ENCODE peak calls at places on chromosome 9, in four cellular contexts. I is HepG2, B is GM12878, L is H1. U is an unnamed sample.
A peak's percentile ranks its signal among the peaks of the same experiment; 100 is the strongest.

GRCh38 chr9:126532951-126533910 is 80.5 kb upstream of the LMX1B start:
- DNase-seq in I (no peak), B (no peak), L (no peak), U (no peak)

GRCh38 chr9:137021979-137022619 is 5.9 kb downstream of the ABCA2 start:
- DNase-seq in L (peak; percentile 95), I (peak; percentile 88), B (no peak), U (peak; percentile 84)

GRCh38 chr9:133683494-133684460 is 47.6 kb downstream of the DBH start:
- DNase-seq in L (no peak), I (no peak), B (no peak), U (no peak)

GRCh38 chr9:91994422-91994821 is 44.4 kb upstream of the ROR2 start:
- DNase-seq in L (no peak), B (no peak), I (peak; percentile 81), U (no peak)

GRCh38 chr9:105978336-105978735 is 284.0 kb downstream of the TMEM38B start:
- DNase-seq in B (no peak), I (no peak), L (no peak), U (no peak)

GRCh38 chr9:68844623-68845612 is 139.9 kb downstream of the PIP5K1B start:
- DNase-seq in L (peak; percentile 71), B (no peak), I (peak; percentile 25), U (peak; percentile 30)

GRCh38 chr9:100394819-100395218 is 32.1 kb upstream of the MSANTD3 start:
- DNase-seq in I (no peak), L (no peak), B (no peak), U (no peak)

GRCh38 chr9:98201749-98202148 is 9.3 kb upstream of the CORO2A start:
- DNase-seq in L (no peak), B (no peak), I (no peak), U (no peak)

GRCh38 chr9:106885451-106885850 is 22.5 kb downstream of the ZNF462 start:
- DNase-seq in B (no peak), I (no peak), L (no peak), U (no peak)

GRCh38 chr9:36165766-36166149 is 3.4 kb upstream of the CCIN start:
- DNase-seq in B (no peak), L (no peak), I (no peak), U (no peak)

GRCh38 chr9:106583751-106584150 is 279.2 kb upstream of the ZNF462 start:
- DNase-seq in I (no peak), B (no peak), L (no peak), U (no peak)

GRCh38 chr9:70589571-70590263 is 175.3 kb upstream of the KLF9 start:
- DNase-seq in L (no peak), B (no peak), I (no peak), U (no peak)

GRCh38 chr9:29289365-29289764 is 1716.1 kb upstream of the C9orf72 start:
- DNase-seq in L (no peak), B (no peak), I (no peak), U (no peak)

GRCh38 chr9:124062172-124062571 is 50.6 kb downstream of the LHX2 start:
- DNase-seq in I (no peak), B (no peak), L (no peak), U (no peak)

GRCh38 chr9:75937859-75938258 is 47.4 kb downstream of the PCSK5 start:
- DNase-seq in B (no peak), L (no peak), I (no peak), U (no peak)

GRCh38 chr9:91807640-91808246 is 142.3 kb downstream of the ROR2 start:
- DNase-seq in L (no peak), B (no peak), I (no peak), U (no peak)

GRCh38 chr9:6996061-6996854 is 238.5 kb downstream of the KDM4C start:
- DNase-seq in L (no peak), B (no peak), I (no peak), U (no peak)

GRCh38 chr9:36928210-36928609 is 105.9 kb downstream of the PAX5 start:
- DNase-seq in B (no peak), I (no peak), L (no peak), U (no peak)

GRCh38 chr9:89225587-89225986 is 47.0 kb upstream of the SHC3 start:
- DNase-seq in B (no peak), L (no peak), I (no peak), U (no peak)

GRCh38 chr9:121288874-121289553 is 21.1 kb downstream of the GSN start:
- DNase-seq in B (no peak), I (peak; percentile 83), L (peak; percentile 67), U (peak; percentile 82)

GRCh38 chr9:77502568-77502967 is 145.6 kb downstream of the GNA14 start:
- DNase-seq in L (no peak), I (no peak), B (no peak), U (no peak)

GRCh38 chr9:4206718-4207117 is 93.2 kb downstream of the GLIS3 start:
- DNase-seq in B (no peak), L (no peak), I (no peak), U (no peak)

GRCh38 chr9:129612123-129612522 is 8.8 kb downstream of the C9orf50 start:
- DNase-seq in L (no peak), B (no peak), I (no peak), U (no peak)

GRCh38 chr9:125517577-125517976 is 189.4 kb downstream of the MAPKAP1 start:
- DNase-seq in I (no peak), L (peak; percentile 38), B (no peak), U (peak; percentile 44)

GRCh38 chr9:36991516-36992134 is 42.4 kb downstream of the PAX5 start:
- DNase-seq in I (no peak), L (peak; percentile 96), B (no peak), U (peak; percentile 77)

GRCh38 chr9:79768199-79768598 is 196.4 kb downstream of the TLE4 start:
- DNase-seq in B (no peak), L (no peak), I (no peak), U (no peak)

GRCh38 chr9:95508242-95508967 is 8.4 kb downstream of the PTCH1 start:
- DNase-seq in L (peak; percentile 55), B (no peak), I (no peak), U (no peak)
- H3K9ac ChIP-seq in L (peak overlapping the region; percentile 56), B (peak overlapping the region; percentile 90), I (peak overlapping the region; percentile 85), U (peak overlapping the region; percentile 96)

DNA sequence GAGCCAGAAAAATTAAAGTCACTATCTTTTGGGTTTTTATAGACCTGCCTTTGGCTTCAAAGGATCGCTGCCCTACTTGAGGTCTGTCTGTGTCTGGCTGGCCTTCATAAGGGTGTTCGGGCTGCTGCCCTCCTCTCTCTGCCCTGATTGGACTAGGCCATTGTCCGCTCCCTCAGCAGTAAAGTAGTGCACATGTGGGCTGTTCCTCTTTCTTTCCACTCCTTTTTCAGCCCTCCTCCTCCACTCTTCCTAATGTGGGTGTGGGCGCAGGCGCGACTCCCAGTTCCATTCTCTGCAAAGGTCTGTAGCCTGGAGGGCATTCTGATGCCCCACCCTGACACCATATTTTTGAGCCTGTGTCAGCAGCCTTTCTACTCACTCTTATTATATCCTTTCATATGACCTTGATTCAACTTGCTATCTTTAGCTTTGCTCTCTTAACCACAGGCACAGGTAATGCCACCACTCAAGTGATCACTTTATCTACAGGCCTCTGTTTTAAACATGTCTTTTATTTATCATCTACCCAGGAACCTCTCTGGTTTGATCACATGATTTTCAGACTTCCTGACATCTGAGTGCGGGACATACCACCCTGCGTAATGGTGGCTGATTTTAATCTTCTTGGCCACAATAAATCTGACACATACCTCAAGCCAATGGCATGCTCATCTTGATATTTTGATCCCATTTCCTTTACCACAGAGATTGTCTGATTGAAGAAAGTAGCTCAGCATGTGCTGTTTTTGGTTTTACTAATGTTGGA is 144.5 kb downstream of the AOPEP start:
- DNase-seq in I (no peak), L (peak; percentile 26), B (no peak), U (no peak)
- TF ChIP-seq SUZ12 in I (no peak), L (no peak), B (no peak), U (no peak)

GRCh38 chr9:131280660-131281059 is 4.3 kb upstream of the FAM78A start:
- DNase-seq in B (no peak), L (no peak), I (no peak), U (no peak)

GRCh38 chr9:131282175-131282574 is 5.9 kb upstream of the FAM78A start:
- DNase-seq in L (no peak), B (no peak), I (no peak), U (no peak)

GRCh38 chr9:131279927-131280530 is 3.7 kb upstream of the FAM78A start:
- DNase-seq in L (no peak), I (no peak), B (no peak), U (no peak)

GRCh38 chr9:131282688-131283422 is 6.5 kb upstream of the FAM78A start:
- DNase-seq in L (peak; percentile 79), I (no peak), B (no peak), U (peak; percentile 52)

DNA sequence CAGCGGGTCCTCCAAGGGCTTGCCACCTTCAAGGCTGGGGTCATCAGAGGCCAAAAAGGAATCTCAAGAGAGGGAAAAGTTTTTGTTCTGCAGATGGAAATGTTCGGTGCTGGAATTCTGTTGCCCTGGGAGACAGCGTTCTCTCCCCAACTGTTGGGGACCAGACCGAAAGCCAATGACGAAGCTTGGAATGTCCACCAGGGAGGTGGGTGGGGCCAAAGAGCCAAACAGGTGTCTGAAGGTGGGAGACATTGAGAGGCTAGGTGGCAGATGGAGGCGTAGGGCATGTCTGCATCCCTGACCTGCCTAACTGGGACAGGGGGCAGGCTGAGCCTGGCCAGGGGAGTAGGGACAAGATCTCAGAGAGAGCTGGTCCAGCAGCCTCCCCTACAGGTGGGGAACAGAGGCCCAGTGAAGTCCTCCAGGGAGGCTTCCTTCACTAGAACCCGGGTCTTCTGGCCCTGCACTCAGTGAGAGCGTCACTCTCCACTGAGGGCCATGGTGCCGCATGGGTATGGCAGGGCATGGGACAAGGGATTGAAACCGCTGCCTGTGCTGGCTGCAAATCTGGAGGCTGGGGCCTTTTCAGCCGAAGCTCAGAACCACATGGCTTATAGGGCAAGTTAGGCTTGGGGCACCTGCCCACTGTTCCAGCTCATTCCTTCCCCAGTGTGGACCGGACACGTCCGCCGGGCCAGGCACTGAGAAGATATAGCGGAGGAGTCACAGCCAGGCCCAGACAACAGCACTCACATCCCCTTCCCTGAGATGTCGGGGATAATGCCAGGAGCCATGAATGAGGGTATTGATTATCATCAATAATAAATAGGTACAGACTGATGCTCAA is 5.0 kb upstream of the FAM78A start:
- DNase-seq in L (no peak), B (no peak), I (no peak), U (no peak)
- H3K9ac ChIP-seq in L (no peak overlapping the region), B (no peak overlapping the region), I (no peak overlapping the region), U (no peak overlapping the region)

DNA sequence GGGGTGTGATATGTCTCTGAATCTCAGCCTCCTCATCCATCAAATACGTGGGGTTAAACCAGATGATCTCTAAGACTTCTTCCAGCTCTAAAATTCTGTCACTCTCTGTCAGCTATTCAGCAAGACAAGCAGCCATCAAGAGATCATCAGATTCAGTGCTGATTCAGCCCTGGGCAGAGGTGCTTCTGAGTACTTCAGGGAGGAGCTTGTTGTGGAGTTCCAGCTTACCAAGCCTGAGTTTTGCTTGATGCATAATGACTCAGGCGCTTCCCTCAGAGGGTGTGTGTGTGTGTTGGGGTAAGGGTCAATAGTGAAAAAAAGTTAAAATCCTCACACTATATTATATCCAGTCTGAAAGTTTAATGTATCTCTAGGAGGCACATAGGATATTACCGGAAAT is 29.6 kb upstream of the TAF1L start:
- DNase-seq in L (no peak), I (no peak), B (no peak), U (no peak)
- TF ChIP-seq SUZ12 in L (no peak), I (no peak), B (no peak), U (no peak)

GRCh38 chr9:108040783-108041182 is 551.2 kb upstream of the KLF4 start:
- DNase-seq in L (no peak), B (no peak), I (no peak), U (no peak)
- H3K9ac ChIP-seq in L (no peak overlapping the region), B (no peak overlapping the region), I (no peak overlapping the region), U (no peak overlapping the region)

GRCh38 chr9:74872619-74873233 is 15.0 kb downstream of the TRPM6 start:
- DNase-seq in I (no peak), L (no peak), B (no peak), U (no peak)
- TF ChIP-seq SUZ12 in I (no peak), L (no peak), B (no peak), U (no peak)

U was measured in NT2/D1.